ENCODE peak calls at places on chromosome 6, in eight cellular contexts. One of them, this sample, is unnamed.

GRCh38 chr6:155292711-155293110 is 21.6 kb downstream of the TFB1M start:
- DNase-seq in tibial artery: no peak
- DNase-seq in Peyer's patch: no peak
- DNase-seq in mesendoderm: no peak
- DNase-seq in left lung: no peak
- DNase-seq in choroid plexus epithelial cell: no peak
- DNase-seq in CD4-positive, alpha-beta memory T cell: no peak
- DNase-seq in body of pancreas: no peak
- DNase-seq in this sample: no peak

GRCh38 chr6:168136001-168136400 is 57.0 kb upstream of the FRMD1 start:
- DNase-seq in tibial artery: no peak
- DNase-seq in Peyer's patch: no peak
- DNase-seq in mesendoderm: no peak
- DNase-seq in left lung: no peak
- DNase-seq in choroid plexus epithelial cell: no peak
- DNase-seq in CD4-positive, alpha-beta memory T cell: no peak
- DNase-seq in body of pancreas: no peak
- DNase-seq in this sample: no peak

GRCh38 chr6:16409531-16410441 is 171.4 kb downstream of the GMPR start:
- DNase-seq in tibial artery: peak
- DNase-seq in Peyer's patch: peak
- DNase-seq in mesendoderm: peak
- DNase-seq in left lung: no peak
- DNase-seq in choroid plexus epithelial cell: peak
- DNase-seq in CD4-positive, alpha-beta memory T cell: peak
- DNase-seq in body of pancreas: peak
- DNase-seq in this sample: peak

GRCh38 chr6:168226832-168227434 is 92.6 kb downstream of the DACT2 start:
- DNase-seq in tibial artery: no peak
- DNase-seq in Peyer's patch: no peak
- DNase-seq in mesendoderm: no peak
- DNase-seq in left lung: no peak
- DNase-seq in choroid plexus epithelial cell: no peak
- DNase-seq in CD4-positive, alpha-beta memory T cell: no peak
- DNase-seq in body of pancreas: no peak
- DNase-seq in this sample: no peak

GRCh38 chr6:1931817-1932216 is 313.6 kb downstream of the GMDS start:
- DNase-seq in tibial artery: no peak
- DNase-seq in Peyer's patch: no peak
- DNase-seq in mesendoderm: no peak
- DNase-seq in left lung: no peak
- DNase-seq in choroid plexus epithelial cell: no peak
- DNase-seq in CD4-positive, alpha-beta memory T cell: no peak
- DNase-seq in body of pancreas: no peak
- DNase-seq in this sample: no peak

GRCh38 chr6:130159876-130160415 is 62.8 kb downstream of the SAMD3 start:
- DNase-seq in tibial artery: no peak
- DNase-seq in Peyer's patch: no peak
- DNase-seq in mesendoderm: no peak
- DNase-seq in left lung: no peak
- DNase-seq in choroid plexus epithelial cell: no peak
- DNase-seq in CD4-positive, alpha-beta memory T cell: no peak
- DNase-seq in body of pancreas: no peak
- DNase-seq in this sample: no peak

GRCh38 chr6:129686941-129687627 is 22.9 kb downstream of the ARHGAP18 start:
- DNase-seq in tibial artery: no peak
- DNase-seq in Peyer's patch: peak
- DNase-seq in mesendoderm: no peak
- DNase-seq in left lung: no peak
- DNase-seq in choroid plexus epithelial cell: peak
- DNase-seq in CD4-positive, alpha-beta memory T cell: peak
- DNase-seq in body of pancreas: no peak
- DNase-seq in this sample: peak

GRCh38 chr6:49087372-49087771 is 375.7 kb downstream of the MMUT start:
- DNase-seq in tibial artery: no peak
- DNase-seq in Peyer's patch: no peak
- DNase-seq in mesendoderm: no peak
- DNase-seq in left lung: no peak
- DNase-seq in choroid plexus epithelial cell: peak
- DNase-seq in CD4-positive, alpha-beta memory T cell: no peak
- DNase-seq in body of pancreas: no peak
- DNase-seq in this sample: peak

GRCh38 chr6:139296927-139297326 is 5.1 kb upstream of the TXLNB start:
- DNase-seq in tibial artery: no peak
- DNase-seq in Peyer's patch: no peak
- DNase-seq in mesendoderm: no peak
- DNase-seq in left lung: no peak
- DNase-seq in choroid plexus epithelial cell: peak
- DNase-seq in CD4-positive, alpha-beta memory T cell: no peak
- DNase-seq in body of pancreas: no peak
- DNase-seq in this sample: peak

GRCh38 chr6:161393839-161394364 is 120.0 kb upstream of the AGPAT4 start:
- DNase-seq in tibial artery: no peak
- DNase-seq in Peyer's patch: peak
- DNase-seq in mesendoderm: peak
- DNase-seq in left lung: no peak
- DNase-seq in choroid plexus epithelial cell: peak
- DNase-seq in CD4-positive, alpha-beta memory T cell: peak
- DNase-seq in body of pancreas: peak
- DNase-seq in this sample: peak

GRCh38 chr6:41505084-41506049 is 40.8 kb upstream of the FOXP4 start:
- DNase-seq in tibial artery: peak
- DNase-seq in Peyer's patch: peak
- DNase-seq in mesendoderm: peak
- DNase-seq in left lung: peak
- DNase-seq in choroid plexus epithelial cell: peak
- DNase-seq in CD4-positive, alpha-beta memory T cell: no peak
- DNase-seq in body of pancreas: peak
- DNase-seq in this sample: peak

GRCh38 chr6:133130863-133131262 is 110.3 kb upstream of the EYA4 start:
- DNase-seq in tibial artery: no peak
- DNase-seq in Peyer's patch: no peak
- DNase-seq in mesendoderm: peak
- DNase-seq in left lung: peak
- DNase-seq in choroid plexus epithelial cell: peak
- DNase-seq in CD4-positive, alpha-beta memory T cell: no peak
- DNase-seq in body of pancreas: peak
- DNase-seq in this sample: peak

GRCh38 chr6:85360794-85361642 is 88.9 kb upstream of the NT5E start:
- DNase-seq in tibial artery: no peak
- DNase-seq in Peyer's patch: no peak
- DNase-seq in mesendoderm: peak
- DNase-seq in left lung: no peak
- DNase-seq in choroid plexus epithelial cell: peak
- DNase-seq in CD4-positive, alpha-beta memory T cell: no peak
- DNase-seq in body of pancreas: no peak
- DNase-seq in this sample: peak

GRCh38 chr6:22251331-22251730 is 45.5 kb downstream of the PRL start:
- DNase-seq in tibial artery: no peak
- DNase-seq in Peyer's patch: no peak
- DNase-seq in mesendoderm: no peak
- DNase-seq in left lung: no peak
- DNase-seq in choroid plexus epithelial cell: peak
- DNase-seq in CD4-positive, alpha-beta memory T cell: no peak
- DNase-seq in body of pancreas: no peak
- DNase-seq in this sample: peak

GRCh38 chr6:15409301-15410125 is 163.6 kb downstream of the JARID2 start:
- DNase-seq in tibial artery: no peak
- DNase-seq in Peyer's patch: no peak
- DNase-seq in mesendoderm: peak
- DNase-seq in left lung: no peak
- DNase-seq in choroid plexus epithelial cell: no peak
- DNase-seq in CD4-positive, alpha-beta memory T cell: no peak
- DNase-seq in body of pancreas: no peak
- DNase-seq in this sample: no peak

GRCh38 chr6:65984089-65984488 is 277.1 kb upstream of the EYS start:
- DNase-seq in tibial artery: no peak
- DNase-seq in Peyer's patch: no peak
- DNase-seq in mesendoderm: no peak
- DNase-seq in left lung: no peak
- DNase-seq in choroid plexus epithelial cell: no peak
- DNase-seq in CD4-positive, alpha-beta memory T cell: no peak
- DNase-seq in body of pancreas: no peak
- DNase-seq in this sample: no peak

GRCh38 chr6:106512048-106512957 is 117.0 kb downstream of the RTN4IP1 start:
- DNase-seq in tibial artery: peak
- DNase-seq in Peyer's patch: peak
- DNase-seq in mesendoderm: peak
- DNase-seq in left lung: peak
- DNase-seq in choroid plexus epithelial cell: no peak
- DNase-seq in CD4-positive, alpha-beta memory T cell: peak
- DNase-seq in body of pancreas: peak
- DNase-seq in this sample: peak

GRCh38 chr6:16563628-16564240 is 197.5 kb downstream of the ATXN1 start:
- DNase-seq in tibial artery: no peak
- DNase-seq in Peyer's patch: no peak
- DNase-seq in mesendoderm: no peak
- DNase-seq in left lung: no peak
- DNase-seq in choroid plexus epithelial cell: no peak
- DNase-seq in CD4-positive, alpha-beta memory T cell: no peak
- DNase-seq in body of pancreas: no peak
- DNase-seq in this sample: no peak

GRCh38 chr6:2158596-2159271 is 86.7 kb downstream of the GMDS start:
- DNase-seq in tibial artery: no peak
- DNase-seq in Peyer's patch: no peak
- DNase-seq in mesendoderm: peak
- DNase-seq in left lung: no peak
- DNase-seq in choroid plexus epithelial cell: peak
- DNase-seq in CD4-positive, alpha-beta memory T cell: no peak
- DNase-seq in body of pancreas: no peak
- DNase-seq in this sample: peak

GRCh38 chr6:158040804-158041347 is 59.2 kb downstream of the SYNJ2 start:
- DNase-seq in tibial artery: peak
- DNase-seq in Peyer's patch: no peak
- DNase-seq in mesendoderm: no peak
- DNase-seq in left lung: no peak
- DNase-seq in choroid plexus epithelial cell: peak
- DNase-seq in CD4-positive, alpha-beta memory T cell: no peak
- DNase-seq in body of pancreas: no peak
- DNase-seq in this sample: peak
- H3K4me3 ChIP-seq in tibial artery: no peak
- H3K4me3 ChIP-seq in Peyer's patch: no peak
- H3K4me3 ChIP-seq in mesendoderm: no peak
- H3K4me3 ChIP-seq in left lung: no peak
- H3K4me3 ChIP-seq in choroid plexus epithelial cell: no peak
- H3K4me3 ChIP-seq in CD4-positive, alpha-beta memory T cell: no peak
- H3K4me3 ChIP-seq in body of pancreas: no peak
- H3K4me3 ChIP-seq in this sample: no peak

GRCh38 chr6:32191696-32192607 is 491 bp downstream of the GPSM3 start:
- DNase-seq in tibial artery: peak
- DNase-seq in Peyer's patch: no peak
- DNase-seq in mesendoderm: no peak
- DNase-seq in left lung: no peak
- DNase-seq in choroid plexus epithelial cell: no peak
- DNase-seq in CD4-positive, alpha-beta memory T cell: no peak
- DNase-seq in body of pancreas: no peak
- DNase-seq in this sample: no peak
- H3K4me3 ChIP-seq in tibial artery: peak
- H3K4me3 ChIP-seq in Peyer's patch: peak
- H3K4me3 ChIP-seq in mesendoderm: no peak
- H3K4me3 ChIP-seq in left lung: peak
- H3K4me3 ChIP-seq in choroid plexus epithelial cell: peak
- H3K4me3 ChIP-seq in CD4-positive, alpha-beta memory T cell: peak
- H3K4me3 ChIP-seq in body of pancreas: no peak
- H3K4me3 ChIP-seq in this sample: no peak

GRCh38 chr6:3911614-3912336 is 62.6 kb downstream of the FAM50B start:
- DNase-seq in tibial artery: peak
- DNase-seq in Peyer's patch: no peak
- DNase-seq in mesendoderm: peak
- DNase-seq in left lung: no peak
- DNase-seq in choroid plexus epithelial cell: peak
- DNase-seq in CD4-positive, alpha-beta memory T cell: no peak
- DNase-seq in body of pancreas: peak
- DNase-seq in this sample: peak

GRCh38 chr6:3912366-3913076 is 63.3 kb downstream of the FAM50B start:
- DNase-seq in tibial artery: no peak
- DNase-seq in Peyer's patch: no peak
- DNase-seq in mesendoderm: no peak
- DNase-seq in left lung: no peak
- DNase-seq in choroid plexus epithelial cell: peak
- DNase-seq in CD4-positive, alpha-beta memory T cell: no peak
- DNase-seq in body of pancreas: no peak
- DNase-seq in this sample: no peak

GRCh38 chr6:3915076-3915791 is 66.1 kb downstream of the FAM50B start:
- DNase-seq in tibial artery: no peak
- DNase-seq in Peyer's patch: no peak
- DNase-seq in mesendoderm: no peak
- DNase-seq in left lung: no peak
- DNase-seq in choroid plexus epithelial cell: no peak
- DNase-seq in CD4-positive, alpha-beta memory T cell: peak
- DNase-seq in body of pancreas: no peak
- DNase-seq in this sample: no peak

GRCh38 chr6:3913958-3914337 is 64.8 kb downstream of the FAM50B start:
- DNase-seq in tibial artery: no peak
- DNase-seq in Peyer's patch: no peak
- DNase-seq in mesendoderm: no peak
- DNase-seq in left lung: no peak
- DNase-seq in choroid plexus epithelial cell: no peak
- DNase-seq in CD4-positive, alpha-beta memory T cell: no peak
- DNase-seq in body of pancreas: no peak
- DNase-seq in this sample: peak

DNA sequence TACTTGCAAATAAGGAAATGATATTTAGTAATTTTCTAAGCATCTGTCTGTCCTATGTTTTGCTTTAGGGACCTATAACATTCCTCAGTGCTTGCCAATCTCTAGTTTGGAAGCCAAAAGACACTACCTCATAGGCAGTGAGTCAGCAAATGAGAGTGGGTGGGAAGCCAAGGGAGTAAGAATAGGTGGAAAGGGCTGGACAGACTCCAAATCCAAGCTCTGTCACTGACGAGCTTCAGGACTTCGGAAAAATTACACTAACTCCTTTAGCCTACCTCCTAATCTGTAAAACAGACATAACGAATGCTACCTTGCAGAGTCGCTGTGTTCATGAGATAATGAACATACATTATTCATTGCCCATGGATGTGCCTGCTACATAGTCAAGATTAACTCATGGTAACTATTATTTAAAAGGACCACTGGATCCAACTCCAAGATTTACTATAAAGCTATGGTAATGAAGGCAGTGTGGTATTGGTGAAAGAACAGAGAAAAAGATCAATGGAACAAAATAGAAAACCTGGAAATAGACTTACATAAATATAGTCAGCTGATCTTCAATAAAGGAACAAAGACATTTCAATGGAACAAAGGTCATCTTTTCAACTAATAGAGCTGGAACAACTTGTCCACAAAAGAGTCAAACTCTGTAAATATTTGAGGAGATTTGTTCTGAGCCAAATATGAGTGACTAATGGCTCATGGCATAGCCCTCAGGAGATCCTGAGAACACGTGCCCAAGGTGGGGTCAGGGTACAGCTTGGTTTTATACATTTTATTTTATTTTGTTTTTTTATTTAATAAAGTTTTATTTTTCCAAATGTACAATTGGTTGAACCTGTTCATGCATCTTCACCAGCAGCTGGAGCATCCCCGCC is 64.1 kb downstream of the FAM50B start:
- DNase-seq in tibial artery: peak
- DNase-seq in Peyer's patch: no peak
- DNase-seq in mesendoderm: peak
- DNase-seq in left lung: no peak
- DNase-seq in choroid plexus epithelial cell: peak
- DNase-seq in CD4-positive, alpha-beta memory T cell: no peak
- DNase-seq in body of pancreas: peak
- DNase-seq in this sample: peak
- H3K4me3 ChIP-seq in tibial artery: no peak
- H3K4me3 ChIP-seq in Peyer's patch: no peak
- H3K4me3 ChIP-seq in mesendoderm: no peak
- H3K4me3 ChIP-seq in left lung: no peak
- H3K4me3 ChIP-seq in choroid plexus epithelial cell: no peak
- H3K4me3 ChIP-seq in CD4-positive, alpha-beta memory T cell: no peak
- H3K4me3 ChIP-seq in body of pancreas: no peak
- H3K4me3 ChIP-seq in this sample: no peak

GRCh38 chr6:36873612-36874011 is 991 bp downstream of the PPIL1 start:
- DNase-seq in tibial artery: no peak
- DNase-seq in Peyer's patch: no peak
- DNase-seq in mesendoderm: peak
- DNase-seq in left lung: no peak
- DNase-seq in choroid plexus epithelial cell: peak
- DNase-seq in CD4-positive, alpha-beta memory T cell: no peak
- DNase-seq in body of pancreas: no peak
- DNase-seq in this sample: no peak
- H3K4me3 ChIP-seq in tibial artery: peak
- H3K4me3 ChIP-seq in Peyer's patch: peak
- H3K4me3 ChIP-seq in mesendoderm: peak
- H3K4me3 ChIP-seq in left lung: peak
- H3K4me3 ChIP-seq in choroid plexus epithelial cell: peak
- H3K4me3 ChIP-seq in CD4-positive, alpha-beta memory T cell: peak
- H3K4me3 ChIP-seq in body of pancreas: no peak
- H3K4me3 ChIP-seq in this sample: no peak